ENCODE peak calls at places on chromosomes 13 and 19, in seven cellular contexts. M is astrocyte of the cerebellum; G is fibroblast of mammary gland; O is GM23338; T is NCI-H510A; Y is stimulated activated naive CD4-positive, alpha-beta T cell; P is endodermal cell. C is an unnamed sample.

GRCh38 chr19:5144545-5145179 is 175.7 kb downstream of the KDM4B start:
- DNase-seq in P (no peak), T (no peak), Y (no peak), O (no peak), G (no peak), M (no peak), C (no peak)

GRCh38 chr19:17184381-17184841 is 30.7 kb upstream of the USE1 start:
- DNase-seq in M (no peak), P (no peak), Y (no peak), O (no peak), G (no peak), T (no peak), C (no peak)

GRCh38 chr13:59086147-59086546 is 1077.6 kb downstream of the DIAPH3 start:
- DNase-seq in O (no peak), P (no peak), T (no peak), M (peak; percentile 44), Y (no peak), G (peak; percentile 65), C (no peak)

GRCh38 chr13:32019612-32020233 is 11.9 kb upstream of the FRY start:
- DNase-seq in T (no peak), P (peak; percentile 84), O (peak; percentile 75), Y (peak; percentile 10), M (peak; percentile 73), G (peak; percentile 76), C (peak; percentile 55)

GRCh38 chr19:18785179-18786124 is 5.7 kb downstream of the COMP start:
- DNase-seq in O (peak; percentile 95), Y (peak; percentile 73), T (no peak), G (peak; percentile 57), M (no peak), P (peak; percentile 99), C (no peak)

GRCh38 chr13:69050696-69051095 is 1056.9 kb upstream of the ATXN8OS start:
- DNase-seq in Y (no peak), M (no peak), T (no peak), O (peak; percentile 36), G (no peak), P (no peak), C (no peak)

GRCh38 chr19:10010247-10010691 is at the start of gene COL5A3:
- DNase-seq in O (peak; percentile 72), P (peak; percentile 69), T (no peak), G (peak; percentile 84), M (no peak), Y (no peak), C (no peak)

GRCh38 chr13:39777527-39778061 is 122.1 kb downstream of the COG6 start:
- DNase-seq in G (peak; percentile 98), M (peak; percentile 26), P (peak; percentile 59), O (peak; percentile 39), Y (no peak), T (no peak), C (no peak)

GRCh38 chr19:48170817-48171347 is 402 bp downstream of the ZSWIM9 start:
- DNase-seq in P (peak; percentile 65), G (no peak), M (no peak), T (no peak), Y (no peak), O (peak; percentile 37), C (no peak)

GRCh38 chr19:58520257-58520599 is 618 bp upstream of the ZBTB45 start:
- DNase-seq in P (no peak), T (no peak), O (no peak), G (no peak), Y (no peak), M (no peak), C (no peak)

GRCh38 chr19:48330012-48330681 is 4.8 kb downstream of the EMP3 start:
- DNase-seq in M (peak; percentile 39), T (peak; percentile 86), Y (peak; percentile 80), O (peak; percentile 95), P (peak; percentile 94), G (peak; percentile 16), C (no peak)

GRCh38 chr13:98966019-98966418 is 11.8 kb downstream of the DOCK9 start:
- DNase-seq in M (no peak), P (no peak), G (no peak), Y (no peak), T (no peak), O (no peak), C (no peak)

GRCh38 chr19:10682397-10683063 is 18.7 kb upstream of the QTRT1 start:
- DNase-seq in Y (no peak), O (no peak), T (no peak), M (no peak), P (no peak), G (no peak), C (no peak)

GRCh38 chr19:29806098-29806866 is 5.5 kb upstream of the CCNE1 start:
- DNase-seq in P (peak; percentile 81), T (no peak), O (peak; percentile 58), Y (no peak), G (peak; percentile 82), M (no peak), C (peak; percentile 22)

GRCh38 chr13:105177265-105177900 is 1358.1 kb downstream of the EFNB2 start:
- DNase-seq in P (no peak), M (no peak), G (no peak), T (no peak), O (no peak), Y (no peak), C (no peak)

GRCh38 chr13:26679945-26680516 is 80.6 kb downstream of the GPR12 start:
- DNase-seq in P (peak; percentile 62), M (no peak), Y (no peak), T (peak; percentile 12), O (peak; percentile 71), G (peak; percentile 11), C (no peak)

GRCh38 chr13:82717249-82717648 is 1165.0 kb downstream of the SLITRK1 start:
- DNase-seq in G (peak; percentile 80), Y (no peak), M (peak; percentile 57), O (no peak), P (no peak), T (no peak), C (no peak)

GRCh38 chr19:17097593-17098126 is 22.1 kb downstream of the MYO9B start:
- DNase-seq in M (no peak), G (peak; percentile 71), O (no peak), Y (no peak), T (no peak), P (no peak), C (no peak)

GRCh38 chr13:23432589-23432988 is 913 bp downstream of the SACS start:
- DNase-seq in T (no peak), P (peak; percentile 28), M (no peak), G (no peak), Y (no peak), O (no peak), C (no peak)

GRCh38 chr13:24038846-24039330 is 121.6 kb upstream of the SPATA13 start:
- DNase-seq in Y (no peak), T (no peak), O (no peak), M (peak; percentile 50), G (peak; percentile 61), P (no peak), C (no peak)

GRCh38 chr13:34634443-34634842 is 307.6 kb upstream of the NBEA start:
- DNase-seq in T (no peak), O (no peak), P (no peak), Y (no peak), G (no peak), M (no peak), C (no peak)

GRCh38 chr19:7216373-7216902 is 77.8 kb downstream of the INSR start:
- DNase-seq in O (no peak), M (no peak), G (no peak), Y (no peak), P (no peak), T (no peak), C (no peak)

GRCh38 chr19:47005873-47006272 is 13.8 kb upstream of the NPAS1 start:
- DNase-seq in P (peak; percentile 69), T (no peak), G (peak; percentile 19), O (peak; percentile 45), Y (no peak), M (no peak), C (no peak)

GRCh38 chr19:48419158-48419920 is 25.9 kb downstream of the GRIN2D start:
- DNase-seq in O (peak; percentile 96), T (no peak), P (peak; percentile 90), M (no peak), Y (peak; percentile 53), G (peak; percentile 37), C (no peak)

GRCh38 chr13:25196971-25197370 is 24.9 kb upstream of the AMER2 start:
- DNase-seq in M (no peak), Y (no peak), P (no peak), O (no peak), T (no peak), G (no peak), C (no peak)

GRCh38 chr13:62643007-62643483 is 1227.4 kb upstream of the PCDH20 start:
- DNase-seq in P (no peak), T (no peak), M (no peak), Y (no peak), G (peak; percentile 58), O (no peak), C (no peak)